ENCODE peak calls at places on chromosomes 6 and 20, in six cellular contexts. L, M, J, R, E and T are unnamed samples.

GRCh38 chr6:30100585-30101422 is 12.1 kb downstream of the TRIM31 start:
- DNase-seq in M (peak), L (no peak), R (no peak), J (peak), E (peak), T (no peak)

GRCh38 chr6:33405541-33405940 is 5.3 kb upstream of the PHF1 start:
- DNase-seq in R (no peak), J (no peak), E (no peak), M (no peak), L (no peak), T (no peak)

GRCh38 chr20:8678098-8678776 is 390.6 kb upstream of the PLCB4 start:
- DNase-seq in L (no peak), M (no peak), J (no peak), E (no peak), R (no peak), T (no peak)

GRCh38 chr6:34157236-34157830 is 11.4 kb upstream of the GRM4 start:
- DNase-seq in L (no peak), M (no peak), J (no peak), R (no peak), E (peak), T (no peak)

GRCh38 chr6:79127660-79128059 is 49.6 kb upstream of the PHIP start:
- DNase-seq in M (no peak), L (no peak), E (no peak), J (no peak), R (no peak), T (no peak)

GRCh38 chr6:52241819-52242218 is 2.5 kb downstream of the IL17F start:
- DNase-seq in M (no peak), E (no peak), J (no peak), R (no peak), L (no peak), T (no peak)

GRCh38 chr20:37494301-37494700 is 26.7 kb upstream of the NNAT start:
- DNase-seq in J (no peak), M (no peak), E (no peak), L (no peak), R (no peak), T (peak)

GRCh38 chr6:119966484-119966883 is 616.9 kb upstream of the MAN1A1 start:
- DNase-seq in R (no peak), J (no peak), E (no peak), M (peak), L (no peak), T (no peak)

GRCh38 chr6:39849764-39850163 is 57.6 kb downstream of the DAAM2 start:
- DNase-seq in M (no peak), E (no peak), R (no peak), J (no peak), L (no peak), T (no peak)

GRCh38 chr6:7086488-7086887 is 21.3 kb upstream of the RREB1 start:
- DNase-seq in L (no peak), E (no peak), J (peak), R (no peak), M (peak), T (peak)

GRCh38 chr20:35049776-35050352 is 42.7 kb downstream of the TRPC4AP start:
- DNase-seq in L (no peak), M (no peak), E (no peak), R (no peak), J (no peak), T (no peak)

GRCh38 chr20:45487231-45487635 is 17.7 kb downstream of the WFDC2 start:
- DNase-seq in J (no peak), M (peak), R (no peak), E (no peak), L (no peak), T (no peak)

GRCh38 chr20:36607586-36608387 is 2.2 kb downstream of the RAB5IF start:
- DNase-seq in R (no peak), E (no peak), M (no peak), J (no peak), L (no peak), T (no peak)

GRCh38 chr6:161869491-161869890 is 595.6 kb upstream of the AGPAT4 start:
- DNase-seq in M (no peak), E (no peak), L (no peak), R (no peak), J (no peak), T (no peak)

GRCh38 chr6:7235712-7236311 is 77.2 kb downstream of the SSR1 start:
- DNase-seq in J (no peak), R (no peak), E (no peak), M (no peak), L (no peak), T (no peak)

GRCh38 chr6:113693866-113694265 is 163.3 kb upstream of the MARCKS start:
- DNase-seq in J (no peak), E (no peak), M (no peak), R (no peak), L (no peak), T (no peak)

GRCh38 chr6:39344821-39345280 is 22.3 kb upstream of the KCNK16 start:
- DNase-seq in M (no peak), E (no peak), R (no peak), J (no peak), L (no peak), T (no peak)

GRCh38 chr20:38873050-38873581 is 53.1 kb upstream of the FAM83D start:
- DNase-seq in R (peak), E (no peak), J (no peak), M (peak), L (no peak), T (peak)

GRCh38 chr6:26613717-26614683 is 17.2 kb downstream of the ABT1 start:
- DNase-seq in M (no peak), J (no peak), R (no peak), E (peak), L (no peak), T (no peak)

GRCh38 chr6:43278524-43279078 is 19.5 kb upstream of the SLC22A7 start:
- DNase-seq in E (no peak), R (no peak), M (no peak), J (peak), L (peak), T (no peak)

GRCh38 chr6:84466521-84466920 is 239.1 kb upstream of the CEP162 start:
- DNase-seq in J (peak), M (no peak), L (peak), E (no peak), R (no peak), T (no peak)

GRCh38 chr6:75735491-75736186 is 13.4 kb upstream of the MYO6 start:
- DNase-seq in E (no peak), J (peak), R (no peak), M (peak), L (no peak), T (peak)

GRCh38 chr6:41488392-41489129 is 57.6 kb upstream of the FOXP4 start:
- DNase-seq in M (peak), E (no peak), L (no peak), R (no peak), J (peak), T (peak)

GRCh38 chr20:6994452-6994851 is 227.0 kb downstream of the BMP2 start:
- DNase-seq in L (peak), E (no peak), R (no peak), J (no peak), M (no peak), T (no peak)

GRCh38 chr6:146363838-146364607 is 179.6 kb upstream of the RAB32 start:
- DNase-seq in E (no peak), L (no peak), R (no peak), J (no peak), M (no peak), T (no peak)

GRCh38 chr6:112014483-112014882 is 39.4 kb upstream of the CCN6 start:
- DNase-seq in J (peak), M (no peak), L (peak), R (no peak), E (no peak), T (no peak)

GRCh38 chr20:51695574-51696303 is 72.5 kb downstream of the ATP9A start:
- DNase-seq in M (no peak), E (no peak), J (peak), R (no peak), L (peak), T (no peak)

GRCh38 chr6:28537509-28538140 is 11.9 kb downstream of the GPX5 start:
- DNase-seq in M (no peak), J (no peak), L (no peak), E (no peak), R (peak), T (peak)

GRCh38 chr20:10857362-10858070 is 183.7 kb upstream of the JAG1 start:
- DNase-seq in J (no peak), E (no peak), R (no peak), M (no peak), L (no peak), T (no peak)

GRCh38 chr6:115896538-115897129 is 164.1 kb downstream of the FRK start:
- DNase-seq in J (peak), E (no peak), R (no peak), L (peak), M (peak), T (peak)

GRCh38 chr20:11320033-11320432 is 597.7 kb upstream of the BTBD3 start:
- DNase-seq in R (no peak), J (no peak), E (no peak), M (no peak), L (no peak), T (no peak)

GRCh38 chr6:8402546-8402945 is 32.8 kb downstream of the SLC35B3 start:
- DNase-seq in E (no peak), R (no peak), M (no peak), L (no peak), J (no peak), T (no peak)

GRCh38 chr6:111477481-111477938 is 5.5 kb downstream of the REV3L start:
- DNase-seq in L (no peak), E (no peak), J (no peak), M (peak), R (no peak), T (peak)

GRCh38 chr6:139047677-139048076 is 19.1 kb downstream of the ABRACL start:
- DNase-seq in J (no peak), M (no peak), R (no peak), L (no peak), E (no peak), T (no peak)

GRCh38 chr6:158793432-158793831 is 25.7 kb downstream of the EZR start:
- DNase-seq in M (peak), R (no peak), E (no peak), L (no peak), J (peak), T (no peak)

GRCh38 chr20:46131396-46131795 is 13.3 kb downstream of the CD40 start:
- DNase-seq in L (peak), J (no peak), M (no peak), R (no peak), E (peak), T (no peak)

GRCh38 chr20:21270806-21271205 is 32.3 kb upstream of the XRN2 start:
- DNase-seq in R (no peak), E (no peak), M (no peak), L (no peak), J (no peak), T (no peak)